ENCODE peak calls at places on chromosomes 11 and 22, in seven cellular contexts. P, C, D, W, Y, Q and U are unnamed samples.
A peak's percentile ranks its signal among the peaks of the same experiment; 100 is the strongest.

GRCh38 chr11:44258190-44258489 is 51.8 kb downstream of the ALX4 start:
- DNase-seq in Y (peak; percentile 26), W (no peak), P (no peak), C (no peak), D (no peak), Q (no peak), U (no peak)

GRCh38 chr11:66230171-66230570 is 38.3 kb upstream of the RAB1B start:
- DNase-seq in D (no peak), Y (no peak), P (no peak), W (no peak), Q (no peak), C (no peak), U (no peak)

GRCh38 chr11:35549787-35550186 is 24.4 kb upstream of the PAMR1 start:
- DNase-seq in D (peak; percentile 16), Y (peak; percentile 98), C (no peak), Q (peak; percentile 93), P (peak; percentile 82), W (peak; percentile 97), U (no peak)

GRCh38 chr11:114366331-114367243 is 33.7 kb downstream of the C11orf71 start:
- DNase-seq in C (no peak), P (no peak), Y (peak; percentile 83), Q (no peak), D (peak; percentile 12), W (peak; percentile 87), U (no peak)

GRCh38 chr11:13682212-13682611 is 13.7 kb downstream of the FAR1 start:
- DNase-seq in P (no peak), W (no peak), D (no peak), Y (no peak), C (no peak), Q (no peak), U (no peak)

GRCh38 chr11:44539971-44540370 is 25.5 kb upstream of the CD82 start:
- DNase-seq in W (no peak), P (no peak), D (no peak), Q (no peak), Y (no peak), C (no peak), U (no peak)

GRCh38 chr22:31707519-31707918 is 42.4 kb downstream of the PRR14L start:
- DNase-seq in W (no peak), P (no peak), Y (no peak), Q (no peak), C (no peak), D (no peak), U (no peak)

GRCh38 chr22:19807914-19808872 is 46.5 kb downstream of the GNB1L start:
- DNase-seq in C (peak; percentile 28), D (no peak), P (no peak), Q (no peak), W (no peak), Y (no peak), U (no peak)

GRCh38 chr11:20310137-20310536 is 53.4 kb upstream of the HTATIP2 start:
- DNase-seq in Q (no peak), D (no peak), Y (no peak), W (peak; percentile 1), P (no peak), C (no peak), U (no peak)

GRCh38 chr11:36441610-36442208 is 68.4 kb downstream of the TRAF6 start:
- DNase-seq in W (no peak), Q (no peak), Y (no peak), D (no peak), C (no peak), P (no peak), U (no peak)

GRCh38 chr11:93659841-93660240 is 1.6 kb upstream of the CEP295 start:
- DNase-seq in P (no peak), Y (no peak), C (no peak), Q (no peak), D (no peak), W (no peak), U (no peak)

GRCh38 chr22:21736948-21737347 is 1.4 kb upstream of the YPEL1 start:
- DNase-seq in Q (no peak), P (no peak), C (no peak), D (no peak), W (no peak), Y (no peak), U (no peak)

GRCh38 chr22:21734540-21735197 is 925 bp downstream of the YPEL1 start:
- DNase-seq in Q (no peak), P (no peak), Y (no peak), W (no peak), D (no peak), C (no peak), U (no peak)

GRCh38 chr22:21738081-21738480 is 2.5 kb upstream of the YPEL1 start:
- DNase-seq in W (no peak), P (no peak), Y (no peak), D (no peak), C (no peak), Q (no peak), U (no peak)

GRCh38 chr22:21736084-21736642 is 569 bp upstream of the YPEL1 start:
- DNase-seq in W (no peak), Q (no peak), Y (no peak), P (no peak), D (no peak), C (no peak), U (no peak)

DNA sequence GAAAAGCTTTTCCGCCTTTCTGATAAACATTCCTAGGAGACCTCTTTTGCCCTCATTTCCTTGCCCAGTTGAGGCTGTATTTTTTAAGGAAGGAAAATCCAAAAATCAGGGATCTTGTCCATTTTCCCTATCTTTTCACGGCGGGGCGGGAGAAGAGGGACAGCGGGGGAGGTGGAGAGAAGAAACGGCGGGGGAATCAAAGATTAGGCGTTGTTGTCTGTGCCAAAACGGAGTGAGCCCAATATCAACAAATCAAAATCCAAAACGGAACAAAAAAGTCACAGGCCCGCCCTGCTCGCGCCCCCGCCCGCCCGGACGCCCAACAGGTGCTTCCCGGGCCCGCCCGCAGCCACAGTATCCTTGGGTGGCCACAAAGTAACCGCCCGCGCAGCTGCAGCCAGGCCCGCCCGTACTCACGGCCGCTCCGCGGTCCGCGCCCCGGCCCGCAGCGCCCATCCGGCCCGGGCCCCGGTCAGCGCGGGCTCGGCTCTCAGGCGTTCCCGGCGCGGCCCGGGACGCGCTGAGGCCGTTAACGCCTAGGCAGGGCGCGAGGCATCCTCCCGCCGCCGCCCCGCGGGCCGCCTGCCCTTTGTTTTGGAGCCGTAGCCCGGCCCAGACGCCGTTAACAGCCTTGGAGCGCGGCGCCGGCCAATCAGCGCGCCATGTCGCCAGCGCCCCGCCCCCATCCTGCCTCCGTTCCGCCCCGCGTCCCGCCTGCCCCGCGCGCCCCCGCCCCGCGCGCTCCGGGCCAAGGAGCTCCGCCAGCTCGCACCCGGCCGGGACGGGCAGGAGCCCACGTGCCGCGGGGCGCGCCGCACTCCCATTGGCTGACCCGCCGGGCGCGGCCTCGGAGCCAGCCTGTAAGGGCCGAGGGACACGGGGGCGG is at the start of gene YPEL1:
- DNase-seq in C (peak; percentile 98), P (no peak), Y (peak; percentile 95), Q (peak; percentile 97), D (peak; percentile 94), W (peak; percentile 92), U (peak; percentile 98)
- H3K4me3 ChIP-seq in C (peak within 1 kb of the TSS; percentile 59), P (peak within 1 kb of the TSS; percentile 47), Y (peak within 1 kb of the TSS; percentile 76), Q (peak within 1 kb of the TSS; percentile 45), D (peak within 1 kb of the TSS; percentile 48), W (peak within 1 kb of the TSS; percentile 52), U (peak within 1 kb of the TSS; percentile 44)

GRCh38 chr22:28951969-28952521 is 68.7 kb downstream of the ZNRF3 start:
- DNase-seq in C (no peak), W (peak; percentile 4), Y (no peak), P (no peak), Q (no peak), D (no peak), U (no peak)

GRCh38 chr22:28951530-28951929 is 68.2 kb downstream of the ZNRF3 start:
- DNase-seq in Y (no peak), W (no peak), D (no peak), Q (no peak), C (no peak), P (no peak), U (no peak)

GRCh38 chr22:28953976-28954880 is 70.9 kb downstream of the ZNRF3 start:
- DNase-seq in Y (no peak), D (no peak), C (no peak), W (no peak), P (no peak), Q (no peak), U (no peak)

GRCh38 chr22:28953399-28953798 is 70.0 kb downstream of the ZNRF3 start:
- DNase-seq in C (no peak), D (no peak), Q (no peak), W (no peak), P (no peak), Y (no peak), U (no peak)

DNA sequence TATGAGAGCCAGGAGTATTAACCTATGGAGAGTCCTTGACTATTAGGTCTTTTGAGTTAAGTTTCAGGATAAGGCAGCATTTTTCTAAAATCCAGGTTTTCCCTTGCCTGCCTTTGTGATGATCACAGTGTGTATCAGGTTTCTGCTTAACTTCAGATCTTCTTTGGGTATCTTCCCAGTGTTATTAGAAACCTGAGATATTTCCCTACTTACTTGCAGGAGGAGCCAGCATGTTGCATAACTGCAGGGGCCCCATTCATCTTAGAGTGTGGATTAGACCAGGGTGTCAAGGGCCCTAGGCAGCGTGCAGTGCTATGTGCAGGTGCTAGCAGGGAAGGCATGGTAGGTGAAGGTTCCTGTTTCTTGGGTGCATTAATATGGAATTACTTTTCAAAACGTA is 69.5 kb downstream of the ZNRF3 start:
- DNase-seq in C (no peak), Y (no peak), W (no peak), Q (no peak), P (no peak), D (no peak), U (no peak)
- H3K27ac ChIP-seq in C (no peak overlapping the region), Y (peak overlapping the region; percentile 52), W (no peak overlapping the region), Q (peak overlapping the region; percentile 44), P (no peak overlapping the region), D (peak overlapping the region; percentile 22), U (no peak overlapping the region)

DNA sequence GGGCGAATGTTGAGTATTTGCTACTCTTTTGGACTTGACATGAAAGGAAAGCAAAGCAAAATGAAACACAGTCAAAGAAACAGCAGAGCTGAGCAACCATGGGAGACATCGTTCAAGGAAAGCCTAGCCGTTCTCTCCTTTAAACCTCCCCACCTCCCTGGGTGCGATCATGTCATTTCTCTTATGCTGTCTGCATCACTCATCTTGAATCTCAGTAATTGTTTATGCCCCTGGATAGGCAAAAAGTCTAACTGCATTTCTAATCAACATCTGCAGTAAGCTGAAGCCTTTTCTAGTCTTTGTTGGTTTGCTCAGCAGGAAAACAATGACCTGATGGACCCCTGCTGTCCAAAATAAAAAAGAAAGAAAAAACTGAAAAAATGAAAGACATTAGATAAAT is 107.0 kb downstream of the MSANTD4 start:
- DNase-seq in D (no peak), Q (no peak), C (no peak), W (no peak), P (no peak), Y (no peak), U (no peak)
- H3K4me3 ChIP-seq in D (no peak overlapping the region), Q (no peak overlapping the region), C (no peak overlapping the region), W (no peak overlapping the region), P (no peak overlapping the region), Y (no peak overlapping the region), U (no peak overlapping the region)

DNA sequence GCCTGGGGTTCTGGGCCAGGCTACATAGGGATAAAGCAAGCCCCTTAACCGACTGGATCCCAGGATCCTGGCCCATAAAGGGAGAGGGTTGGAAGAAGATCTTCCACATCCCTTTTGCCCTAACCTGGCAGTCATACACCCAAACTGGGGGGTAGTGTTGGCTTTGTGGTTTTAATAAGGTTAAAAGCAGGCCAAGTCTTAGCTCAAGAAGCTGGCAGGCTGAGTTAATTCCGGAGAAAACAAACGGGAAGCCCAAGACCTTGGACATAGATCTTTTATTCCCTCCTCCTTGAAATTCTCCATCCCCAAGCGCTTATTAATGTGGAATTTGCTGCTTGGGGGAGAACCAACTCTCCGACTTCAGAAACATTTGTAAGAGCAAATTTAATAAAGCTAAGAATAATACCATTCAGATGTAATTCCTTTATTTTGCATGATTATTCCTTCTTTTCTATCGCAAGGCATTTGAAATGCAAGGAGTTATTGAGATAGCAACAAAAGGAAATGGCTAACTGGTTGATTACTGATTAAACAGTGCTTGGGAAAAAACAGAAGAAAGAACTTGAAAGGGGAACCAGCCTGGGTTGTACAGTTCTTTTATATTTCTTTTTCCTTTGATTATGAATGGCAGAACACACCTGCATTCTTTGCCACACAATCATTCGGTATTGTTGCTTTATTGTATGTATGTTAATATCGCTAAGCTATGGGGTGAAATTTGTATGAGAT is 6.2 kb upstream of the ARHGAP8 start:
- DNase-seq in D (no peak), Y (no peak), C (no peak), Q (no peak), W (no peak), P (no peak), U (no peak)
- H3K27ac ChIP-seq in D (no peak overlapping the region), Y (peak overlapping the region; percentile 79), C (no peak overlapping the region), Q (no peak overlapping the region), W (no peak overlapping the region), P (no peak overlapping the region), U (peak overlapping the region; percentile 81)